ENCODE peak calls at places on chromosome 22, in eight cellular contexts. R, C, J, O, M, D, W and I are unnamed samples.
A peak's percentile ranks its signal among the peaks of the same experiment; 100 is the strongest.

GRCh38 chr22:27151407-27151806 is 494.0 kb downstream of the MIAT start:
- DNase-seq in R (no peak), W (no peak), C (no peak), O (no peak), M (no peak), D (no peak), J (no peak), I (no peak)

GRCh38 chr22:36790648-36791047 is 14.7 kb upstream of the IFT27 start:
- DNase-seq in D (no peak), R (no peak), O (no peak), W (no peak), C (peak; percentile 56), J (no peak), M (no peak), I (no peak)

GRCh38 chr22:49658902-49659280 is 168.8 kb downstream of the BRD1 start:
- DNase-seq in M (no peak), W (no peak), R (no peak), C (no peak), O (no peak), J (no peak), D (no peak), I (no peak)

GRCh38 chr22:44869196-44869595 is 116.8 kb downstream of the ARHGAP8 start:
- DNase-seq in C (no peak), W (no peak), D (no peak), R (no peak), J (no peak), M (no peak), O (no peak), I (no peak)

GRCh38 chr22:38799265-38800002 is 5.5 kb upstream of the DNAL4 start:
- DNase-seq in R (no peak), J (no peak), M (no peak), C (no peak), W (no peak), O (peak; percentile 76), D (no peak), I (no peak)

GRCh38 chr22:43128116-43128515 is 15.1 kb downstream of the MCAT start:
- DNase-seq in M (peak; percentile 44), C (no peak), W (no peak), O (no peak), J (no peak), D (no peak), R (no peak), I (no peak)

GRCh38 chr22:49964493-49965290 is 4.1 kb downstream of the PIM3 start:
- DNase-seq in O (no peak), M (no peak), J (no peak), D (no peak), C (peak; percentile 16), W (no peak), R (peak; percentile 63), I (no peak)

GRCh38 chr22:44703269-44703870 is 1.4 kb downstream of the PRR5 start:
- DNase-seq in O (no peak), M (no peak), D (no peak), C (no peak), W (no peak), R (no peak), J (no peak), I (peak; percentile 20)

GRCh38 chr22:26894766-26895485 is 237.5 kb downstream of the MIAT start:
- DNase-seq in O (peak; percentile 93), J (no peak), W (no peak), R (no peak), D (no peak), M (peak; percentile 44), C (no peak), I (no peak)

GRCh38 chr22:49668402-49668801 is 159.3 kb downstream of the BRD1 start:
- DNase-seq in C (no peak), W (no peak), D (no peak), M (no peak), R (peak; percentile 44), O (no peak), J (no peak), I (no peak)

GRCh38 chr22:17725465-17725800 is 48.8 kb downstream of the BID start:
- DNase-seq in D (no peak), O (no peak), W (no peak), C (no peak), R (no peak), J (no peak), M (no peak), I (no peak)

GRCh38 chr22:36860438-36860820 is 377 bp upstream of the NCF4 start:
- DNase-seq in D (no peak), R (no peak), W (no peak), M (no peak), C (no peak), O (no peak), J (no peak), I (no peak)

GRCh38 chr22:27063381-27063780 is 406.0 kb downstream of the MIAT start:
- DNase-seq in M (no peak), R (no peak), D (no peak), C (no peak), J (no peak), O (peak; percentile 3), W (no peak), I (no peak)

GRCh38 chr22:44088976-44089570 is 65.0 kb downstream of the PARVB start:
- DNase-seq in M (no peak), W (no peak), D (peak; percentile 40), R (no peak), O (peak; percentile 82), C (no peak), J (no peak), I (no peak)

GRCh38 chr22:49111085-49111484 is 716.6 kb downstream of the BRD1 start:
- DNase-seq in R (no peak), O (no peak), J (no peak), C (no peak), W (no peak), D (no peak), M (no peak), I (no peak)

GRCh38 chr22:27715078-27715477 is 86.5 kb downstream of the MN1 start:
- DNase-seq in W (no peak), O (no peak), M (no peak), C (no peak), R (no peak), J (no peak), D (peak; percentile 69), I (no peak)

GRCh38 chr22:42912049-42912448 is 55.0 kb upstream of the ARFGAP3 start:
- DNase-seq in D (no peak), J (no peak), C (no peak), W (no peak), R (no peak), M (no peak), O (no peak), I (no peak)

GRCh38 chr22:45642966-45643365 is 28.7 kb upstream of the ATXN10 start:
- DNase-seq in M (no peak), W (no peak), R (no peak), J (no peak), C (no peak), D (no peak), O (no peak), I (no peak)

GRCh38 chr22:37998543-37998942 is 14.2 kb upstream of the SOX10 start:
- DNase-seq in C (no peak), W (no peak), J (no peak), R (no peak), O (no peak), D (peak; percentile 64), M (no peak), I (no peak)

GRCh38 chr22:38716827-38717226 is 11.1 kb downstream of the GTPBP1 start:
- DNase-seq in J (no peak), R (no peak), M (no peak), D (no peak), O (no peak), W (no peak), C (no peak), I (no peak)

GRCh38 chr22:49951986-49952896 is 8.3 kb upstream of the PIM3 start:
- DNase-seq in J (no peak), R (no peak), M (peak; percentile 79), O (peak; percentile 88), D (no peak), W (no peak), C (no peak), I (no peak)

GRCh38 chr22:39092111-39092867 is 4.8 kb upstream of the APOBEC3H start:
- DNase-seq in C (peak; percentile 53), D (no peak), R (no peak), O (no peak), J (no peak), M (no peak), W (no peak), I (no peak)

GRCh38 chr22:41248314-41248713 is 7.6 kb upstream of the CHADL start:
- DNase-seq in J (no peak), O (no peak), D (no peak), W (no peak), C (no peak), R (no peak), M (no peak), I (no peak)

GRCh38 chr22:46737976-46738641 is at the start of gene CERK:
- DNase-seq in D (peak; percentile 84), J (peak; percentile 33), M (peak; percentile 70), C (peak; percentile 73), R (peak; percentile 89), W (peak; percentile 77), O (peak; percentile 70), I (peak; percentile 72)

GRCh38 chr22:31753005-31753633 is 700 bp upstream of the DEPDC5 start:
- DNase-seq in W (peak; percentile 54), M (peak; percentile 26), R (peak; percentile 63), J (no peak), O (no peak), D (peak; percentile 46), C (no peak), I (peak; percentile 39)

GRCh38 chr22:28976588-28976987 is 85.0 kb downstream of the C22orf31 start:
- DNase-seq in D (no peak), C (no peak), M (no peak), O (peak; percentile 62), J (no peak), R (no peak), W (no peak), I (no peak)

GRCh38 chr22:20566420-20567260 is 59.2 kb downstream of the MED15 start:
- DNase-seq in J (peak; percentile 37), D (no peak), M (no peak), O (peak; percentile 94), C (peak; percentile 62), W (no peak), R (no peak), I (no peak)